ENCODE peak calls at places on chromosomes 3 and 15, in five cellular contexts. M is EL; P is stimulated activated CD8-positive, alpha-beta memory T cell treated with anti-CD3 and anti-CD28 coated beads, Interleukin-7, amount 100 ng/mL, for 48 hours; S is amygdala; X is hypothalamus. H is an unnamed sample.

GRCh38 chr15:90232941-90233700 is 620 bp downstream of the CIB1 start:
- DNase-seq in M (peak; percentile 56), P (peak; percentile 43), S (no peak), X (no peak), H (peak; percentile 65)

GRCh38 chr3:187063286-187064081 is 75.8 kb downstream of the RPL39L start:
- DNase-seq in M (no peak), P (no peak), S (no peak), X (no peak), H (no peak)

GRCh38 chr15:72135719-72136118 is 17.5 kb downstream of the SENP8 start:
- DNase-seq in M (no peak), P (no peak), S (no peak), X (no peak), H (no peak)

GRCh38 chr3:170162052-170162451 is 19.5 kb downstream of the PHC3 start:
- DNase-seq in M (no peak), P (no peak), S (no peak), X (no peak), H (no peak)

GRCh38 chr3:114112696-114113095 is 56.2 kb downstream of the QTRT2 start:
- DNase-seq in M (peak; percentile 47), P (no peak), S (no peak), X (no peak), H (peak; percentile 50)

GRCh38 chr3:177379045-177379444 is 181.8 kb upstream of the TBL1XR1 start:
- DNase-seq in M (no peak), P (no peak), S (no peak), X (no peak), H (no peak)

GRCh38 chr15:35448294-35448693 is 97.7 kb downstream of the DPH6 start:
- DNase-seq in M (no peak), P (no peak), S (no peak), X (no peak), H (no peak)

GRCh38 chr3:124853446-124853845 is 33.7 kb downstream of the ITGB5 start:
- DNase-seq in M (no peak), P (no peak), S (no peak), X (no peak), H (no peak)

GRCh38 chr3:158488670-158489069 is 82.3 kb upstream of the MLF1 start:
- DNase-seq in M (peak; percentile 8), P (no peak), S (no peak), X (no peak), H (no peak)

GRCh38 chr3:8445861-8446260 is 55.8 kb upstream of the LMCD1 start:
- DNase-seq in M (peak; percentile 87), P (no peak), S (no peak), X (no peak), H (peak; percentile 93)

GRCh38 chr3:107416886-107417285 is 39.6 kb downstream of the CCDC54 start:
- DNase-seq in M (peak; percentile 37), P (no peak), S (no peak), X (no peak), H (no peak)

GRCh38 chr3:140917769-140918168 is 23.9 kb upstream of the SLC25A36 start:
- DNase-seq in M (no peak), P (no peak), S (no peak), X (no peak), H (no peak)

GRCh38 chr3:127542441-127542952 is 48.0 kb downstream of the TPRA1 start:
- DNase-seq in M (no peak), P (no peak), S (no peak), X (no peak), H (no peak)

GRCh38 chr3:119762876-119763275 is 19.0 kb upstream of the NR1I2 start:
- DNase-seq in M (peak; percentile 32), P (no peak), S (no peak), X (no peak), H (no peak)